ENCODE peak calls at places on chromosomes 1 and 21, in ten cellular contexts. T is neural progenitor cell, F is fibroblast of lung, O is GM23248, V is H1, S is endothelial cell of umbilical vein, U is PC-3, Y is astrocyte, M is K562, A is PC-9. Q is an unnamed sample.

GRCh38 chr1:59605761-59606160 is 209.0 kb upstream of the HOOK1 start:
- DNase-seq in T (no peak), F (peak; percentile 58), O (peak; percentile 47), V (no peak), S (no peak), U (peak; percentile 35), Y (peak; percentile 46), M (no peak), A (no peak), Q (peak; percentile 16)

GRCh38 chr21:14900611-14901010 is 164.2 kb downstream of the NRIP1 start:
- DNase-seq in T (no peak), F (peak; percentile 78), O (peak; percentile 71), V (no peak), S (no peak), U (peak; percentile 20), Y (peak; percentile 72), M (no peak), A (no peak), Q (peak; percentile 58)

GRCh38 chr1:184836934-184837698 is 82.5 kb upstream of the EDEM3 start:
- DNase-seq in T (no peak), F (no peak), O (no peak), V (no peak), S (no peak), U (peak; percentile 23), Y (no peak), M (no peak), A (no peak), Q (no peak)

GRCh38 chr1:237187854-237188253 is 145.9 kb downstream of the RYR2 start:
- DNase-seq in T (no peak), F (no peak), O (no peak), V (no peak), S (no peak), U (no peak), Y (no peak), M (no peak), A (no peak), Q (no peak)

GRCh38 chr1:37399205-37399604 is 75.2 kb upstream of the ZC3H12A start:
- DNase-seq in T (no peak), F (no peak), O (no peak), V (no peak), S (no peak), U (no peak), Y (no peak), M (no peak), A (no peak), Q (no peak)

GRCh38 chr1:43199093-43199726 is 27.1 kb downstream of the CFAP57 start:
- DNase-seq in T (no peak), F (no peak), O (no peak), V (no peak), S (no peak), U (no peak), Y (no peak), M (no peak), A (no peak), Q (peak; percentile 64)

GRCh38 chr1:2556277-2557145 is at the start of gene TNFRSF14:
- DNase-seq in T (peak; percentile 47), F (peak; percentile 24), O (peak; percentile 77), V (no peak), S (peak; percentile 65), U (peak; percentile 51), Y (no peak), M (peak; percentile 71), A (peak; percentile 45), Q (peak; percentile 42)

GRCh38 chr1:177274687-177275211 is 104.0 kb downstream of the BRINP2 start:
- DNase-seq in T (no peak), F (peak; percentile 85), O (peak; percentile 79), V (no peak), S (peak; percentile 16), U (peak; percentile 74), Y (peak; percentile 83), M (no peak), A (no peak), Q (peak; percentile 18)

GRCh38 chr1:248804771-248805681 is 20.7 kb downstream of the SH3BP5L start:
- DNase-seq in T (no peak), F (no peak), O (no peak), V (no peak), S (no peak), U (no peak), Y (no peak), M (no peak), A (no peak), Q (no peak)

GRCh38 chr1:6103111-6103853 is 57.6 kb downstream of the KCNAB2 start:
- DNase-seq in T (no peak), F (no peak), O (peak; percentile 26), V (no peak), S (no peak), U (no peak), Y (no peak), M (no peak), A (no peak), Q (no peak)

GRCh38 chr1:63946866-63947491 is 173.2 kb downstream of the ROR1 start:
- DNase-seq in T (no peak), F (peak; percentile 53), O (peak; percentile 73), V (no peak), S (peak; percentile 17), U (peak; percentile 17), Y (peak; percentile 45), M (no peak), A (no peak), Q (peak; percentile 29)

DNA sequence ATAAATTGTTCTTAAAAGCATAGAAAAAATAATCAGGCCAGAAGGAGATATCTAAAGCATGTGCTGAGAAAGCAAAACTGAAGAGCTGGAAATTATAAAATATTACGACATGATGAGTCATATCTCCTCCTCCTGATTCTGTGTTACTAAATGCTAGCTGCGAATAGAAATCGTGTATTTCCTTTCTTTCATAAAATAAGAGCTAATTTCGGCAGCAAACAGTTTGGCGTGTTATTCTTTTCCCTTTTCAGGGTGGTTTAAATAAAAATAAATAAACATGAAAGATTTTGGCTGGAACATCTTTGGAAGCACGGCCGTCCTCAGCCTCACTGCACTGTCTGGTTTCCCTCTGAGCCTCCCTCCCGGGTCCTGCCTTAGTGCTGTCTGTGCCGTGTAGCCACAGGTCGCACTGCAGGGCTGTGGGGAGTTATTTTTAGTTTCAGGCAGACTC is 56.0 kb downstream of the ADARB1 start:
- DNase-seq in T (no peak), F (peak; percentile 71), O (peak; percentile 85), V (no peak), S (peak; percentile 72), U (peak; percentile 86), Y (peak; percentile 64), M (no peak), A (no peak), Q (peak; percentile 61)
- H3K27ac ChIP-seq in T (no peak overlapping the region), F (peak overlapping the region; percentile 60), O (peak overlapping the region; percentile 83), V (no peak overlapping the region), S (peak overlapping the region; percentile 83), U (peak overlapping the region; percentile 69), Y (peak overlapping the region; percentile 77), M (peak overlapping the region; percentile 13), A (no peak overlapping the region), Q (no peak overlapping the region)

GRCh38 chr1:151905070-151905442 is 4.3 kb downstream of the THEM4 start:
- DNase-seq in T (no peak), F (no peak), O (no peak), V (no peak), S (peak; percentile 60), U (no peak), Y (no peak), M (peak; percentile 14), A (no peak), Q (no peak)
- H3K9me3 ChIP-seq in T (peaks cover 7% of the 10 kb centered on the region), F (no peaks in the 10 kb centered on the region), O (no peaks in the 10 kb centered on the region), V (peaks cover 23% of the 10 kb centered on the region), S (no peaks in the 10 kb centered on the region), U (peaks cover 16% of the 10 kb centered on the region), Y (no peaks in the 10 kb centered on the region), M (peaks cover 15% of the 10 kb centered on the region), A (peaks cover 36% of the 10 kb centered on the region), Q (peaks cover 14% of the 10 kb centered on the region)

DNA sequence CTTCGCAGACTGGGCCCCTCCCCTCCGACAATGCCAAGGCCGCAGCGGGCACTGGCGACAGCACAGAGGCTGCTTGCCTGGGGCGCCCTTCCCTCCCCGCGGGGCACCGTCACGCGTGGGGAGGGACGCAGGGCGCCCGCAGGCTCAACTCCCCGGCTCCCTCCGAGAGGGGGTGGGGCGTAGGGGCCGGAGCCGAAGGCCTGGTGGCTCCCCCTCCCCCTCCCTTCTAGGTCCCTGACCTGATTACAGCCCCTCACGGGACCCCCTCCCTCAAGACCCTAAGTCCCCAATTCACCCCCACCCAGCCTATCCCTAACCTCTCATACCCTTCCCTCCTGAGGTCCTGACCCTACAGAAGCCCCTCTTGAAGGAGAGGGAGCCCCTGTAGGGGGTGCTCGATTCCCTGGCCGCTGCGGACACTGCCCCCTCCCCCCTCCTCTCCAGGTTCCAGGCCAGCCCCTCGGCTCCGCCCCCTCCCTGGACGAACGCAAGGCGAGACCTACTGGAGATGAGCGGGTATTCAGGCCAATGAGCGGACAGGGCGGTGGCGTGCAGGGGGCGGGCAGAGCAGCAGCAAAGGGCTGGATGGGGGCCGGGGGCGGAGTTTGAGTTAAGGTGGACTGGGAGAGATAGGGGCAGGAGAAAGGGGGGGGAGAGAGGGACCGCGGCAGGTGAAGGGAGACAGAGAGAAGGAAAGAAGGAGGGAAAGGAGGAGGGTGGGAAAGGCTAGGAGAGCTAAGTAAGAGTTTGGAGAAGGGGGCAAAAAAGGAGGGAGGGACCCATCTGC is 721 bp upstream of the ZBTB7B start:
- DNase-seq in T (peak; percentile 99), F (peak; percentile 99), O (peak; percentile 100), V (peak; percentile 99), S (peak; percentile 99), U (peak; percentile 99), Y (peak; percentile 96), M (peak; percentile 92), A (peak; percentile 99), Q (peak; percentile 99)
- TF ChIP-seq EZH2 in T (no peak), F (no peak), O (no peak), V (no peak), S (no peak), U (no peak), Y (no peak), M (no peak), A (no peak), Q (no peak)

GRCh38 chr1:167938083-167938482 is 1.2 kb upstream of the MPC2 start:
- DNase-seq in T (no peak), F (no peak), O (no peak), V (no peak), S (peak; percentile 21), U (peak; percentile 40), Y (no peak), M (no peak), A (no peak), Q (no peak)
- H3K27ac ChIP-seq in T (peak overlapping the region; percentile 92), F (no peak overlapping the region), O (peak overlapping the region; percentile 97), V (no peak overlapping the region), S (no peak overlapping the region), U (peak overlapping the region; percentile 88), Y (no peak overlapping the region), M (peak overlapping the region; percentile 98), A (peak overlapping the region; percentile 94), Q (peak overlapping the region; percentile 91)

Q was measured in mammary epithelial cell.